ENCODE peak calls at places on chromosomes 1 and 21, in four cellular contexts. J, M, T and B are unnamed samples.

GRCh38 chr1:26285366-26286063 is 5.6 kb downstream of the SH3BGRL3 start:
- DNase-seq in T (no peak), J (no peak), M (peak; percentile 56), B (no peak)

GRCh38 chr1:4422496-4423289 is 231.7 kb upstream of the AJAP1 start:
- DNase-seq in T (no peak), M (no peak), J (no peak), B (no peak)

GRCh38 chr1:36199934-36200741 is 24.1 kb upstream of the THRAP3 start:
- DNase-seq in J (no peak), M (no peak), T (no peak), B (no peak)

GRCh38 chr21:25638634-25639166 is 358 bp upstream of the JAM2 start:
- DNase-seq in M (peak; percentile 44), J (peak; percentile 1), T (no peak), B (no peak)

GRCh38 chr1:180622658-180623508 is 8.9 kb upstream of the XPR1 start:
- DNase-seq in T (no peak), J (no peak), M (no peak), B (no peak)

GRCh38 chr1:19597463-19598309 is 46.4 kb upstream of the NBL1 start:
- DNase-seq in M (no peak), T (no peak), J (peak; percentile 36), B (no peak)

GRCh38 chr1:218886472-218886871 is 287.2 kb upstream of the LYPLAL1 start:
- DNase-seq in J (no peak), M (no peak), T (no peak), B (no peak)

GRCh38 chr1:108043712-108044111 is 78.7 kb upstream of the VAV3 start:
- DNase-seq in T (no peak), M (peak; percentile 85), J (no peak), B (no peak)

GRCh38 chr1:192639607-192640368 is 3.8 kb downstream of the RGS13 start:
- DNase-seq in M (no peak), T (peak; percentile 68), J (no peak), B (peak; percentile 10)

GRCh38 chr1:167092653-167093052 is 1.2 kb upstream of the STYXL2 start:
- DNase-seq in M (no peak), J (no peak), T (no peak), B (no peak)

GRCh38 chr1:200510228-200510623 is 100.4 kb upstream of the ZNF281 start:
- DNase-seq in M (peak; percentile 79), T (peak; percentile 52), J (peak; percentile 91), B (peak; percentile 74)

GRCh38 chr1:240635466-240636256 is 23.7 kb upstream of the GREM2 start:
- DNase-seq in M (no peak), T (no peak), J (no peak), B (no peak)

GRCh38 chr1:41169066-41169798 is 72.9 kb downstream of the SCMH1 start:
- DNase-seq in T (no peak), M (no peak), J (no peak), B (no peak)

GRCh38 chr1:115098979-115099692 is 9.8 kb upstream of the TSPAN2 start:
- DNase-seq in J (peak; percentile 77), T (no peak), M (peak; percentile 69), B (no peak)

GRCh38 chr1:58515794-58516401 is 30.6 kb downstream of the OMA1 start:
- DNase-seq in M (peak; percentile 67), J (peak; percentile 74), T (peak; percentile 57), B (peak; percentile 66)

GRCh38 chr1:107821340-107821739 is 143.6 kb downstream of the VAV3 start:
- DNase-seq in J (no peak), T (no peak), M (no peak), B (no peak)